ENCODE peak calls at places on chromosome 2, in ten cellular contexts. One of them, this sample, is unnamed. For H3K4me1, the result is how much of the 10 kb centered on the place peaks cover.

GRCh38 chr2:130319536-130319935 is 23.2 kb upstream of the IMP4 start:
- DNase-seq in CD8-positive, alpha-beta T cell: no peak
- DNase-seq in mammary epithelial cell: peak
- DNase-seq in SJSA1: no peak
- DNase-seq in left ventricle myocardium inferior: no peak
- DNase-seq in cardiac muscle cell: no peak
- DNase-seq in uterus: no peak
- DNase-seq in heart left ventricle: no peak
- DNase-seq in endothelial cell of umbilical vein: no peak
- DNase-seq in CD8-positive, alpha-beta memory T cell: no peak
- DNase-seq in this sample: no peak

GRCh38 chr2:11805920-11806319 is 59.5 kb downstream of the LPIN1 start:
- DNase-seq in cardiac muscle cell: no peak
- DNase-seq in CD8-positive, alpha-beta T cell: no peak
- DNase-seq in SJSA1: no peak
- DNase-seq in uterus: no peak
- DNase-seq in CD8-positive, alpha-beta memory T cell: no peak
- DNase-seq in endothelial cell of umbilical vein: no peak
- DNase-seq in heart left ventricle: no peak
- DNase-seq in mammary epithelial cell: no peak
- DNase-seq in left ventricle myocardium inferior: no peak
- DNase-seq in this sample: no peak

GRCh38 chr2:101142163-101142562 is 9.0 kb downstream of the TBC1D8 start:
- DNase-seq in CD8-positive, alpha-beta memory T cell: no peak
- DNase-seq in CD8-positive, alpha-beta T cell: no peak
- DNase-seq in uterus: no peak
- DNase-seq in left ventricle myocardium inferior: no peak
- DNase-seq in SJSA1: no peak
- DNase-seq in cardiac muscle cell: no peak
- DNase-seq in mammary epithelial cell: no peak
- DNase-seq in heart left ventricle: no peak
- DNase-seq in endothelial cell of umbilical vein: no peak
- DNase-seq in this sample: no peak

GRCh38 chr2:218733615-218734021 is 23.0 kb downstream of the TTLL4 start:
- DNase-seq in heart left ventricle: no peak
- DNase-seq in endothelial cell of umbilical vein: no peak
- DNase-seq in mammary epithelial cell: peak
- DNase-seq in CD8-positive, alpha-beta T cell: no peak
- DNase-seq in cardiac muscle cell: peak
- DNase-seq in left ventricle myocardium inferior: no peak
- DNase-seq in uterus: no peak
- DNase-seq in SJSA1: no peak
- DNase-seq in CD8-positive, alpha-beta memory T cell: no peak
- DNase-seq in this sample: peak

GRCh38 chr2:1681017-1681318 is 63.3 kb downstream of the PXDN start:
- DNase-seq in uterus: no peak
- DNase-seq in CD8-positive, alpha-beta memory T cell: no peak
- DNase-seq in SJSA1: no peak
- DNase-seq in heart left ventricle: no peak
- DNase-seq in mammary epithelial cell: no peak
- DNase-seq in CD8-positive, alpha-beta T cell: no peak
- DNase-seq in endothelial cell of umbilical vein: no peak
- DNase-seq in left ventricle myocardium inferior: no peak
- DNase-seq in cardiac muscle cell: no peak
- DNase-seq in this sample: no peak

GRCh38 chr2:36397040-36397616 is 41.5 kb downstream of the CRIM1 start:
- DNase-seq in heart left ventricle: no peak
- DNase-seq in mammary epithelial cell: no peak
- DNase-seq in uterus: no peak
- DNase-seq in left ventricle myocardium inferior: no peak
- DNase-seq in cardiac muscle cell: no peak
- DNase-seq in endothelial cell of umbilical vein: no peak
- DNase-seq in CD8-positive, alpha-beta T cell: no peak
- DNase-seq in CD8-positive, alpha-beta memory T cell: no peak
- DNase-seq in SJSA1: no peak
- DNase-seq in this sample: no peak

GRCh38 chr2:12714391-12715221 is 2.1 kb upstream of the TRIB2 start:
- DNase-seq in CD8-positive, alpha-beta memory T cell: no peak
- DNase-seq in SJSA1: peak
- DNase-seq in uterus: no peak
- DNase-seq in mammary epithelial cell: peak
- DNase-seq in CD8-positive, alpha-beta T cell: no peak
- DNase-seq in left ventricle myocardium inferior: no peak
- DNase-seq in cardiac muscle cell: peak
- DNase-seq in endothelial cell of umbilical vein: peak
- DNase-seq in heart left ventricle: no peak
- DNase-seq in this sample: peak

GRCh38 chr2:235330775-235331438 is 162.9 kb upstream of the AGAP1 start:
- DNase-seq in CD8-positive, alpha-beta T cell: no peak
- DNase-seq in mammary epithelial cell: peak
- DNase-seq in cardiac muscle cell: peak
- DNase-seq in SJSA1: peak
- DNase-seq in CD8-positive, alpha-beta memory T cell: no peak
- DNase-seq in endothelial cell of umbilical vein: no peak
- DNase-seq in uterus: no peak
- DNase-seq in heart left ventricle: no peak
- DNase-seq in left ventricle myocardium inferior: no peak
- DNase-seq in this sample: peak

GRCh38 chr2:164599954-164600589 is 21.2 kb downstream of the GRB14 start:
- DNase-seq in heart left ventricle: peak
- DNase-seq in CD8-positive, alpha-beta T cell: no peak
- DNase-seq in endothelial cell of umbilical vein: peak
- DNase-seq in left ventricle myocardium inferior: no peak
- DNase-seq in uterus: no peak
- DNase-seq in CD8-positive, alpha-beta memory T cell: no peak
- DNase-seq in mammary epithelial cell: peak
- DNase-seq in cardiac muscle cell: peak
- DNase-seq in SJSA1: peak
- DNase-seq in this sample: peak

GRCh38 chr2:182068811-182069210 is 83.2 kb downstream of the PPP1R1C start:
- DNase-seq in SJSA1: peak
- DNase-seq in mammary epithelial cell: no peak
- DNase-seq in heart left ventricle: no peak
- DNase-seq in CD8-positive, alpha-beta T cell: no peak
- DNase-seq in CD8-positive, alpha-beta memory T cell: no peak
- DNase-seq in cardiac muscle cell: peak
- DNase-seq in endothelial cell of umbilical vein: peak
- DNase-seq in uterus: no peak
- DNase-seq in left ventricle myocardium inferior: no peak
- DNase-seq in this sample: no peak

GRCh38 chr2:74414475-74414874 is 6.9 kb downstream of the C2orf81 start:
- DNase-seq in uterus: no peak
- DNase-seq in endothelial cell of umbilical vein: no peak
- DNase-seq in CD8-positive, alpha-beta memory T cell: no peak
- DNase-seq in heart left ventricle: no peak
- DNase-seq in CD8-positive, alpha-beta T cell: no peak
- DNase-seq in cardiac muscle cell: no peak
- DNase-seq in left ventricle myocardium inferior: no peak
- DNase-seq in SJSA1: no peak
- DNase-seq in mammary epithelial cell: no peak
- DNase-seq in this sample: no peak
- H3K4me3 ChIP-seq in uterus: peak
- H3K4me3 ChIP-seq in endothelial cell of umbilical vein: no peak
- H3K4me3 ChIP-seq in CD8-positive, alpha-beta memory T cell: peak
- H3K4me3 ChIP-seq in heart left ventricle: peak
- H3K4me3 ChIP-seq in CD8-positive, alpha-beta T cell: peak
- H3K4me3 ChIP-seq in cardiac muscle cell: no peak
- H3K4me3 ChIP-seq in left ventricle myocardium inferior: peak
- H3K4me3 ChIP-seq in SJSA1: no peak
- H3K4me3 ChIP-seq in mammary epithelial cell: no peak
- H3K4me3 ChIP-seq in this sample: peak

DNA sequence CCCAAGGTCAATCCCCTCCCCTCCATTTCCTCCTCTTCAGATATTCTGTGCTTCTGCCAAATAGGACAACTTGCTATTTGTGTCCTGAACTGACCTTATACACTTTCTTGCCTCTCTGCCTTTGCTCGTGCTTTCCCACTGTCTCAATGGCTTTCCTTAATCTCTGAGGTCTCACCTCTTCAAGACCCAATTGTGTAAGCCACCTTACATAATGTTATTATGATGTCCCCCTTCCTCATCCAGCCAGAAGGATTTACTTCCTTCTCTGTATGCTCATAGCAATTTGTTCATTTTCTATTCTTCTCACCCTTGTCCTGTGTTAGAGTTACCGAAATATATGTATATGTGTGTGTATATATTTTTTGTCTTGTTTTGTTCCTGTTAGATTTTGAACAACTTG is 26.9 kb upstream of the DARS1 start:
- DNase-seq in CD8-positive, alpha-beta T cell: no peak
- DNase-seq in uterus: no peak
- DNase-seq in heart left ventricle: no peak
- DNase-seq in CD8-positive, alpha-beta memory T cell: no peak
- DNase-seq in cardiac muscle cell: no peak
- DNase-seq in mammary epithelial cell: no peak
- DNase-seq in SJSA1: no peak
- DNase-seq in left ventricle myocardium inferior: no peak
- DNase-seq in endothelial cell of umbilical vein: no peak
- DNase-seq in this sample: no peak
- H3K4me1 ChIP-seq in CD8-positive, alpha-beta T cell: under half
- H3K4me1 ChIP-seq in uterus: under half
- H3K4me1 ChIP-seq in heart left ventricle: under half
- H3K4me1 ChIP-seq in CD8-positive, alpha-beta memory T cell: under half
- H3K4me1 ChIP-seq in cardiac muscle cell: under half
- H3K4me1 ChIP-seq in mammary epithelial cell: under half
- H3K4me1 ChIP-seq in SJSA1: under half
- H3K4me1 ChIP-seq in left ventricle myocardium inferior: under half
- H3K4me1 ChIP-seq in endothelial cell of umbilical vein: under half
- H3K4me1 ChIP-seq in this sample: under half

GRCh38 chr2:69381337-69381737 is 5.7 kb downstream of the GFPT1 start:
- DNase-seq in SJSA1: peak
- DNase-seq in heart left ventricle: no peak
- DNase-seq in CD8-positive, alpha-beta T cell: no peak
- DNase-seq in cardiac muscle cell: peak
- DNase-seq in mammary epithelial cell: no peak
- DNase-seq in left ventricle myocardium inferior: no peak
- DNase-seq in endothelial cell of umbilical vein: no peak
- DNase-seq in uterus: no peak
- DNase-seq in CD8-positive, alpha-beta memory T cell: no peak
- DNase-seq in this sample: peak

GRCh38 chr2:69383178-69383812 is 3.7 kb downstream of the GFPT1 start:
- DNase-seq in heart left ventricle: no peak
- DNase-seq in mammary epithelial cell: no peak
- DNase-seq in cardiac muscle cell: no peak
- DNase-seq in CD8-positive, alpha-beta T cell: no peak
- DNase-seq in CD8-positive, alpha-beta memory T cell: no peak
- DNase-seq in uterus: no peak
- DNase-seq in endothelial cell of umbilical vein: no peak
- DNase-seq in SJSA1: no peak
- DNase-seq in left ventricle myocardium inferior: no peak
- DNase-seq in this sample: no peak

GRCh38 chr2:69384618-69385081 is 2.4 kb downstream of the GFPT1 start:
- DNase-seq in left ventricle myocardium inferior: no peak
- DNase-seq in heart left ventricle: no peak
- DNase-seq in mammary epithelial cell: no peak
- DNase-seq in uterus: no peak
- DNase-seq in SJSA1: no peak
- DNase-seq in endothelial cell of umbilical vein: no peak
- DNase-seq in CD8-positive, alpha-beta memory T cell: no peak
- DNase-seq in cardiac muscle cell: peak
- DNase-seq in CD8-positive, alpha-beta T cell: no peak
- DNase-seq in this sample: peak

GRCh38 chr2:69380072-69380917 is 6.7 kb downstream of the GFPT1 start:
- DNase-seq in CD8-positive, alpha-beta memory T cell: no peak
- DNase-seq in uterus: no peak
- DNase-seq in mammary epithelial cell: no peak
- DNase-seq in left ventricle myocardium inferior: no peak
- DNase-seq in heart left ventricle: no peak
- DNase-seq in SJSA1: no peak
- DNase-seq in cardiac muscle cell: peak
- DNase-seq in CD8-positive, alpha-beta T cell: no peak
- DNase-seq in endothelial cell of umbilical vein: no peak
- DNase-seq in this sample: peak

GRCh38 chr2:69382547-69382946 is 4.5 kb downstream of the GFPT1 start:
- DNase-seq in SJSA1: no peak
- DNase-seq in mammary epithelial cell: no peak
- DNase-seq in uterus: no peak
- DNase-seq in CD8-positive, alpha-beta T cell: no peak
- DNase-seq in endothelial cell of umbilical vein: no peak
- DNase-seq in CD8-positive, alpha-beta memory T cell: no peak
- DNase-seq in left ventricle myocardium inferior: no peak
- DNase-seq in heart left ventricle: no peak
- DNase-seq in cardiac muscle cell: no peak
- DNase-seq in this sample: peak
- H3K4me3 ChIP-seq in SJSA1: no peak
- H3K4me3 ChIP-seq in mammary epithelial cell: no peak
- H3K4me3 ChIP-seq in uterus: no peak
- H3K4me3 ChIP-seq in CD8-positive, alpha-beta T cell: no peak
- H3K4me3 ChIP-seq in endothelial cell of umbilical vein: no peak
- H3K4me3 ChIP-seq in CD8-positive, alpha-beta memory T cell: no peak
- H3K4me3 ChIP-seq in left ventricle myocardium inferior: no peak
- H3K4me3 ChIP-seq in heart left ventricle: no peak
- H3K4me3 ChIP-seq in cardiac muscle cell: no peak
- H3K4me3 ChIP-seq in this sample: peak

DNA sequence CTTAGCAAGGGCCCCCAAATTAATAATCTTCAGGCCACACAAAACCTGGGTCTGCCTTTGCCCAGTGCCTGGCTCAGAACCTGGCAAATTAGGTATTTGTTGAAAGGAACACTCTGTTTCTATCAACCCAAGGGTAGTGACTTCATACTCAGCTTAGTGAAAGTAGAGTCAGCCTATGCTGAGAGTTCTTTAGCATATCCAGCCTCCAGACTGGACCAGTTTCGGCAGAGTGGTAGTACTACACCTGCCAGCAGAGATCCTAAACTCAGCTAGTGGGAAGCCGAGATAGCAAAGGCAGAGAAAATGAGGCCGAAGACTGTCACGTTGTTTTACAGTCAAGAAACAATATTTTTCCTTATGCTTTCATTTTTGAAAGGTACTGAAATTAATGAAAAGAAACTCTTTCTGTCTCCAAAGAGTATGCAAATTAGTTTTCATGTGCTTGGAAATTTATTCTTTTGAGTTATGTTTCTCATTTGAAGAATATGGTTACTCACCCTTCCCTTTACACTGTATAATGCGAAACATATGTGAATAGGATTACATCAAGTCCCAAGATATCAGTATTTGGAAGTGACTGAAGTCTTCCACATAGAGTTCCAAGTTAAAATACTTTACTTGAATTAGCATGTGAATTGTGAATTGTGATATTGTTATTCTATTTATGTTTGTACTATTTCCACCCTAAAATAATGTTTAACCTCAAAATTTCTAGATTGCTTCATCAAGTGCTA is 52.2 kb upstream of the UGP2 start:
- DNase-seq in uterus: no peak
- DNase-seq in SJSA1: peak
- DNase-seq in CD8-positive, alpha-beta memory T cell: no peak
- DNase-seq in endothelial cell of umbilical vein: no peak
- DNase-seq in left ventricle myocardium inferior: no peak
- DNase-seq in CD8-positive, alpha-beta T cell: no peak
- DNase-seq in heart left ventricle: no peak
- DNase-seq in cardiac muscle cell: peak
- DNase-seq in mammary epithelial cell: no peak
- DNase-seq in this sample: peak
- H3K4me1 ChIP-seq in uterus: under half
- H3K4me1 ChIP-seq in SJSA1: under half
- H3K4me1 ChIP-seq in CD8-positive, alpha-beta memory T cell: under half
- H3K4me1 ChIP-seq in endothelial cell of umbilical vein: under half
- H3K4me1 ChIP-seq in left ventricle myocardium inferior: under half
- H3K4me1 ChIP-seq in CD8-positive, alpha-beta T cell: under half
- H3K4me1 ChIP-seq in heart left ventricle: under half
- H3K4me1 ChIP-seq in cardiac muscle cell: under half
- H3K4me1 ChIP-seq in mammary epithelial cell: under half
- H3K4me1 ChIP-seq in this sample: half or more

GRCh38 chr2:105827351-105828096 is 82.8 kb downstream of the NCK2 start:
- DNase-seq in uterus: no peak
- DNase-seq in heart left ventricle: no peak
- DNase-seq in left ventricle myocardium inferior: no peak
- DNase-seq in cardiac muscle cell: no peak
- DNase-seq in CD8-positive, alpha-beta memory T cell: no peak
- DNase-seq in CD8-positive, alpha-beta T cell: no peak
- DNase-seq in mammary epithelial cell: peak
- DNase-seq in endothelial cell of umbilical vein: no peak
- DNase-seq in SJSA1: no peak
- DNase-seq in this sample: no peak
- H3K4me3 ChIP-seq in uterus: no peak
- H3K4me3 ChIP-seq in heart left ventricle: no peak
- H3K4me3 ChIP-seq in left ventricle myocardium inferior: no peak
- H3K4me3 ChIP-seq in cardiac muscle cell: no peak
- H3K4me3 ChIP-seq in CD8-positive, alpha-beta memory T cell: no peak
- H3K4me3 ChIP-seq in CD8-positive, alpha-beta T cell: no peak
- H3K4me3 ChIP-seq in mammary epithelial cell: no peak
- H3K4me3 ChIP-seq in endothelial cell of umbilical vein: no peak
- H3K4me3 ChIP-seq in SJSA1: no peak
- H3K4me3 ChIP-seq in this sample: no peak